ENCODE peak calls at places on chromosomes 16 and 17, in four cellular contexts. C is activated naive CD4-positive, alpha-beta T cell treated with anti-CD3 and anti-CD28 coated beads for 36 hours; W is left colon; Y is posterior cingulate gyrus. H is an unnamed sample.

GRCh38 chr17:17044846-17045561 is 2.7 kb downstream of the MPRIP start:
- DNase-seq in C (peak; percentile 30), W (peak; percentile 34), Y (no peak), H (no peak)

GRCh38 chr17:14374268-14374667 is 73.4 kb downstream of the HS3ST3B1 start:
- DNase-seq in C (no peak), W (no peak), Y (no peak), H (no peak)

GRCh38 chr17:58335061-58335731 is 6.6 kb upstream of the TSPOAP1 start:
- DNase-seq in C (peak; percentile 79), W (no peak), Y (no peak), H (no peak)

GRCh38 chr17:51455931-51456330 is 195.6 kb downstream of the UTP18 start:
- DNase-seq in C (no peak), W (no peak), Y (no peak), H (no peak)

GRCh38 chr17:68349157-68349556 is 57.9 kb downstream of the ARSG start:
- DNase-seq in C (peak; percentile 23), W (no peak), Y (no peak), H (no peak)

GRCh38 chr16:65905326-65905725 is 461.2 kb upstream of the CDH5 start:
- DNase-seq in C (no peak), W (no peak), Y (no peak), H (no peak)

GRCh38 chr17:77425791-77426641 is 285.2 kb downstream of the SEC14L1 start:
- DNase-seq in C (peak; percentile 49), W (no peak), Y (no peak), H (peak; percentile 80)

GRCh38 chr16:67666538-67667433 is at the start of the genes C16orf86 and ENKD1:
- DNase-seq in C (peak; percentile 84), W (peak; percentile 88), Y (peak; percentile 84), H (peak; percentile 86)

H was measured in mucosa of gallbladder.